ENCODE peak calls at places on chromosomes 13 and 19, in nine cellular contexts. T is ovary, N is A549, Y is sigmoid colon, Z is H1, R is K562, P is transverse colon, E is stomach, K is SK-N-SH. W is an unnamed sample.

GRCh38 chr19:33005440-33005839 is 33.4 kb downstream of the FAAP24 start:
- DNase-seq in R (no peak), T (no peak), E (no peak), P (no peak), K (no peak), Z (no peak), Y (no peak), N (no peak), W (no peak)

GRCh38 chr13:112143753-112144615 is 77.0 kb downstream of the SOX1 start:
- DNase-seq in E (peak; percentile 20), K (no peak), R (no peak), N (no peak), T (no peak), P (no peak), Z (no peak), Y (no peak), W (no peak)

GRCh38 chr13:50969691-50970090 is 60.1 kb downstream of the RNASEH2B start:
- DNase-seq in N (peak; percentile 14), K (no peak), E (no peak), Y (no peak), R (no peak), P (peak; percentile 26), T (no peak), Z (no peak), W (no peak)

GRCh38 chr13:91312324-91312723 is 35.2 kb upstream of the MIR17HG start:
- DNase-seq in Y (no peak), Z (no peak), T (no peak), R (no peak), P (no peak), N (no peak), K (no peak), E (no peak), W (no peak)

GRCh38 chr19:11281336-11282049 is 14.5 kb upstream of the TSPAN16 start:
- DNase-seq in Z (no peak), K (peak; percentile 67), N (no peak), P (no peak), E (no peak), T (no peak), R (no peak), Y (no peak), W (no peak)

GRCh38 chr13:110057052-110057451 is 249.9 kb downstream of the COL4A1 start:
- DNase-seq in T (no peak), R (no peak), P (no peak), Z (no peak), N (no peak), Y (no peak), K (no peak), E (no peak), W (no peak)

GRCh38 chr13:20702945-20703784 is at the start of gene IL17D:
- DNase-seq in Y (no peak), T (peak; percentile 61), R (peak; percentile 53), N (no peak), P (peak; percentile 43), Z (no peak), E (no peak), K (peak; percentile 76), W (no peak)

GRCh38 chr19:18014197-18014596 is 6.2 kb downstream of the ARRDC2 start:
- DNase-seq in T (no peak), R (no peak), P (no peak), Z (no peak), Y (no peak), N (no peak), K (no peak), E (no peak), W (no peak)

GRCh38 chr13:91359566-91359965 is 12.1 kb downstream of the MIR17HG start:
- DNase-seq in T (no peak), Z (no peak), K (no peak), Y (no peak), N (no peak), R (no peak), E (no peak), P (no peak), W (no peak)

GRCh38 chr19:35545855-35546381 is 492 bp downstream of the TMEM147 start:
- DNase-seq in Z (no peak), T (peak; percentile 61), E (peak; percentile 42), Y (peak; percentile 70), P (peak; percentile 60), N (peak; percentile 58), R (peak; percentile 89), K (peak; percentile 79), W (no peak)

GRCh38 chr19:58356236-58356970 is 3.1 kb upstream of the A1BG start:
- DNase-seq in R (no peak), E (no peak), T (peak; percentile 44), K (no peak), N (no peak), Z (no peak), Y (peak; percentile 46), P (no peak), W (no peak)

GRCh38 chr13:101115762-101116161 is 300.5 kb downstream of the NALCN start:
- DNase-seq in K (no peak), N (peak; percentile 13), P (no peak), T (no peak), E (no peak), Y (no peak), Z (no peak), R (no peak), W (no peak)

GRCh38 chr19:51861870-51862622 is 25.7 kb downstream of the ZNF577 start:
- DNase-seq in Z (no peak), Y (no peak), K (no peak), E (no peak), P (no peak), R (no peak), N (no peak), T (no peak), W (no peak)

GRCh38 chr19:18975011-18975410 is 34.0 kb upstream of the HOMER3 start:
- DNase-seq in N (no peak), E (no peak), R (no peak), Z (no peak), K (no peak), T (no peak), P (no peak), Y (no peak), W (no peak)

GRCh38 chr13:113613789-113614379 is 29.3 kb downstream of the TFDP1 start:
- DNase-seq in T (no peak), Z (no peak), Y (no peak), P (no peak), N (no peak), E (no peak), K (no peak), R (no peak), W (no peak)

DNA sequence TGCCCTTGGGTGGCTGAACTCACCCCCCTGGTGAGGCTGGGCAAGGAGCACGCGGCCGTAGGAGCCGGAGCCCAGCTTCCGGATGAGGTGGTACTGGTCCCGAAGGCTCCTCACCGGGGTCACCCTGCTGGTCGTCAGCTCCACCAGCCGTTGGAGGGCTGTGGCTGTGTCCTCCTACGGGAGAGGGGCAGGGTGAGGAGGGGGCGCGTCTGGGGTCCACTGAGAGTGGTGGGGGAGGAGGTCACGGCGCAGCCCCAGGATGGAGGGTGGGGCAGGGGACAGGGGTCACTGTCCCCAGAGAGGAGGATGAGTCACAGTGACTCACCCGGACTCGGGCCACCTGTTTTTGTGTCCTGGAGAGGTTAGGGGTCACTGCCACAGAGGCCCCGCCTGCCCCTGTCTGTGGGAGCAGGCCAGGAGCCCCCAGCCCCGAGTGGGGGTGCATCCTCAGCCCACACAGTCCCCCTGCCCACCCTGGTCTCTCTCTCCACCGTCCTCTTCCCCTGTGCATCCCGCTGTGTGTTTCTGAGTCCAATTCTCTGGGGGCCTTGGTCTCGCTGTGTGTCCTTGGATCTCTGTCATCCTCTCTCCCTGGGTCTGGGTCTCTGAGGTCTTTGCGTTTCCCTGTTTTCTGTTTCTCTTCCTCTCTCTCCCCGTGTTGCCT is 435 bp downstream of the SBK3 start:
- DNase-seq in T (no peak), E (no peak), K (no peak), N (no peak), R (peak; percentile 90), P (no peak), Y (no peak), Z (no peak), W (no peak)
- TF ChIP-seq EP300 in T (no peak), E (no peak), K (no peak), N (no peak), R (peak; percentile 64), P (no peak), Y (no peak), Z (no peak), W (no peak)

GRCh38 chr13:99691552-99691951 is 190.3 kb downstream of the TM9SF2 start:
- DNase-seq in K (no peak), N (no peak), Y (no peak), P (no peak), T (no peak), E (no peak), R (no peak), Z (no peak), W (no peak)
- TF ChIP-seq EP300 in K (no peak), N (no peak), Y (no peak), P (no peak), T (no peak), E (no peak), R (no peak), Z (no peak), W (no peak)

GRCh38 chr19:6005321-6006069 is 27.6 kb upstream of the RANBP3 start:
- DNase-seq in N (no peak), Y (no peak), E (no peak), T (no peak), K (peak; percentile 20), R (no peak), Z (no peak), P (no peak), W (no peak)
- TF ChIP-seq EP300 in N (no peak), Y (no peak), E (no peak), T (no peak), K (no peak), R (no peak), Z (no peak), P (no peak), W (no peak)

GRCh38 chr19:53506728-53507127 is 31.2 kb upstream of the ZNF331 start:
- DNase-seq in E (no peak), K (no peak), R (no peak), T (no peak), Z (no peak), P (no peak), N (no peak), Y (no peak), W (no peak)

GRCh38 chr19:53509443-53509842 is 28.5 kb upstream of the ZNF331 start:
- DNase-seq in E (no peak), K (no peak), Y (no peak), R (no peak), P (no peak), T (no peak), Z (no peak), N (no peak), W (no peak)

GRCh38 chr19:53507523-53508442 is 30.2 kb upstream of the ZNF331 start:
- DNase-seq in K (no peak), Z (no peak), N (no peak), T (no peak), Y (no peak), R (no peak), E (no peak), P (no peak), W (no peak)

GRCh38 chr19:53503126-53503525 is 34.8 kb upstream of the ZNF331 start:
- DNase-seq in N (no peak), E (no peak), Z (no peak), T (no peak), P (no peak), Y (no peak), K (no peak), R (no peak), W (no peak)

DNA sequence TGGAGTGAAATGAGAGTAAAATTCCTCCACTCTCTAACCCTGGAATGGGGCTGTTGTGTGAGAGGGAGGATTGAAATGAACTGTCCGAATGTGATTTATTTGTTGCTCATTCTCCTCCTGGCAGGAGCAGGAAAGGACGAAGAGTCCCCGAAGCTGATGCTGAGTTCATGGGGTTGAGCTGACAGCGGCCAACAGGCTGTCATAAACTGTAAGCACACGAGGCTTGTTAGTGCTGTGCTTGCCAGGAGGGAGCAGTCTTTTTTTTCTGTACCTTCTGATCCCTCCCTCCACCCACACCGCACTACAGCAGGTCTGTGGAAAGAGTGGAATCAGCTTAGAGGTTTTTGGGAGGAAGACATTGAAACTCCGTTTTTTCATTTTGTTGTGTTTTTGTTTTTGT is 33.0 kb upstream of the ZNF331 start:
- DNase-seq in P (no peak), Z (no peak), R (no peak), E (no peak), N (no peak), Y (peak; percentile 89), T (peak; percentile 72), K (peak; percentile 23), W (no peak)
- TF ChIP-seq EP300 in P (peak; percentile 33), Z (no peak), R (no peak), E (no peak), N (no peak), Y (peak; percentile 88), T (peak; percentile 7), K (no peak), W (peak; percentile 14)